ENCODE peak calls at places on chromosomes 2 and 18, in five cellular contexts. U, E, M, N and I are unnamed samples.

GRCh38 chr18:10040287-10041011 is 126.6 kb downstream of the VAPA start:
- DNase-seq in U (no peak), M (no peak), E (peak; percentile 20), N (no peak), I (no peak)

GRCh38 chr18:57087985-57088384 is 58.9 kb upstream of the BOD1L2 start:
- DNase-seq in N (no peak), E (no peak), U (no peak), M (no peak), I (no peak)

GRCh38 chr18:2293109-2293839 is 278.0 kb downstream of the METTL4 start:
- DNase-seq in E (no peak), N (no peak), M (no peak), U (no peak), I (no peak)

GRCh38 chr2:28901202-28901601 is 6.7 kb downstream of the WDR43 start:
- DNase-seq in N (no peak), E (no peak), M (no peak), U (no peak), I (no peak)

GRCh38 chr2:45380131-45380836 is 230.8 kb downstream of the SRBD1 start:
- DNase-seq in U (no peak), E (no peak), N (no peak), M (no peak), I (no peak)

GRCh38 chr2:213157242-213157641 is 5.8 kb upstream of the IKZF2 start:
- DNase-seq in N (peak; percentile 42), E (no peak), U (no peak), M (peak; percentile 64), I (peak; percentile 57)

GRCh38 chr2:25491003-25491696 is 149.4 kb upstream of the DNMT3A start:
- DNase-seq in E (no peak), U (no peak), M (no peak), N (no peak), I (no peak)

GRCh38 chr18:24949908-24950307 is 402.1 kb downstream of the ZNF521 start:
- DNase-seq in M (no peak), N (no peak), U (no peak), E (no peak), I (no peak)

GRCh38 chr18:13369756-13370510 is 151.4 kb downstream of the LDLRAD4 start:
- DNase-seq in U (no peak), M (no peak), N (no peak), E (no peak), I (no peak)

GRCh38 chr2:215435809-215436704 is at the start of gene FN1:
- DNase-seq in M (peak; percentile 55), U (peak; percentile 94), N (peak; percentile 65), E (peak; percentile 76), I (peak; percentile 79)

GRCh38 chr2:101305492-101306123 is 2.9 kb downstream of the RNF149 start:
- DNase-seq in M (no peak), U (no peak), N (no peak), E (no peak), I (no peak)

GRCh38 chr18:69795785-69796184 is 151.9 kb downstream of the CD226 start:
- DNase-seq in N (no peak), E (no peak), M (no peak), U (no peak), I (no peak)

GRCh38 chr2:101230541-101230993 is 22.1 kb upstream of the CNOT11 start:
- DNase-seq in N (no peak), U (no peak), M (no peak), E (no peak), I (no peak)

GRCh38 chr2:3965211-3965610 is 261.8 kb downstream of the DCDC2C start:
- DNase-seq in N (no peak), U (no peak), M (no peak), E (no peak), I (no peak)

GRCh38 chr2:48287971-48288370 is 242.0 kb upstream of the STON1 start:
- DNase-seq in N (no peak), M (no peak), E (no peak), U (no peak), I (no peak)

GRCh38 chr2:240356700-240357640 is 78.5 kb upstream of the GPC1 start:
- DNase-seq in M (no peak), N (no peak), U (no peak), E (no peak), I (no peak)

GRCh38 chr2:17331636-17332035 is 186.6 kb downstream of the RAD51AP2 start:
- DNase-seq in E (no peak), N (no peak), M (no peak), U (no peak), I (no peak)

GRCh38 chr2:74357627-74358026 is 14.4 kb upstream of the SLC4A5 start:
- DNase-seq in N (no peak), E (no peak), U (no peak), M (no peak), I (no peak)

GRCh38 chr2:136997550-136997949 is 232.2 kb downstream of the THSD7B start:
- DNase-seq in M (no peak), N (no peak), E (no peak), U (no peak), I (no peak)

GRCh38 chr2:111134082-111134481 is 13.4 kb downstream of the BCL2L11 start:
- DNase-seq in E (no peak), N (no peak), M (no peak), U (no peak), I (no peak)
- TF ChIP-seq CTCF in E (peak; percentile 18), N (peak; percentile 13), M (no peak), U (peak; percentile 22), I (no peak)

GRCh38 chr18:7805880-7806279 is 238.8 kb downstream of the PTPRM start:
- DNase-seq in M (no peak), E (no peak), U (no peak), N (no peak), I (no peak)
- TF ChIP-seq CTCF in M (no peak), E (no peak), U (no peak), N (no peak), I (no peak)

DNA sequence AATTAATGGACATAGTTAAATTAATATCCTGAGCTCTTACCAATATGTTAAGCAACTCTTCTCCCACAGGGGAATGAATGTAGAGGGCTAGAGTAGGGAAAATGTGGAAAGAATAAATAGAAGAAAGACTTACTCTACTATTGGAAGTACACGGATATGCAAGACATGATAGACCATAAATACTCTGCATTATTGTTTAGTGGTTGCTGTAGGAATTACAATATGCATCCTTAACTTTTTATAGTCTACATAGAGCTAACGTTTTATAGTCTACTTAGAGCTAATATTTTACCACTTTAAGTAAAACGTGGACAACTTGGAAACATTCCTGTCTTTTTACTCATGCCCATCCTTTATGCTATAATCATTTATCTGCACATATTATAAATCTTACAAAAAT is 163.8 kb upstream of the GALNT5 start:
- DNase-seq in E (no peak), N (no peak), M (no peak), U (no peak), I (no peak)
- TF ChIP-seq CTCF in E (no peak), N (no peak), M (no peak), U (no peak), I (no peak)

DNA sequence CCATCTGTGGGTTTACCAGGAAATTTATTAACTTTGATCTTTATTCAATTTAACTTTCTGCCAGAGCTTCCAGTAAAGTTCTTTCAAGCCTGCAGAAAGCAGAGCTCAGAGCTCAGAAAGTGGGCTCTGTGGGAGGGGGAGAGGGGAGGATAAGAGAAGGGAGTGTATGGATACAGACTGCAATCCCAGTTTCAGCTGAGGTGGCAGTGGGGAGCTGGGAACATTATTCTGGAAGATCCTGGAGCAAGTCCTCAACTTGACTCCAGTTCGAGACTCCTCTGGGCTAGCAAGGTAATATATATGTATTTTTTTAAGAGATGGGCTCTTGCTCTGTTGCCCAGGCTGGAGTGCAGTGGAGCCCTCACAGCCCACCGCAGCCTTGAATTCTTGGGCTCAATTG is 108.9 kb upstream of the NABP1 start:
- DNase-seq in U (no peak), N (no peak), M (no peak), E (no peak), I (no peak)
- TF ChIP-seq CTCF in U (no peak), N (no peak), M (no peak), E (no peak), I (no peak)

GRCh38 chr2:230678018-230678417 is 34.6 kb upstream of the CAB39 start:
- DNase-seq in N (no peak), M (no peak), E (no peak), U (no peak), I (no peak)

GRCh38 chr2:230678451-230678850 is 34.2 kb upstream of the CAB39 start:
- DNase-seq in E (no peak), M (no peak), U (no peak), N (no peak), I (peak; percentile 1)

GRCh38 chr2:230677182-230677946 is 35.3 kb upstream of the CAB39 start:
- DNase-seq in N (no peak), M (no peak), U (no peak), E (no peak), I (no peak)

GRCh38 chr2:230682546-230682945 is 30.1 kb upstream of the CAB39 start:
- DNase-seq in N (no peak), E (no peak), U (no peak), M (no peak), I (no peak)

GRCh38 chr2:230680463-230681195 is 32.0 kb upstream of the CAB39 start:
- DNase-seq in E (no peak), U (no peak), N (no peak), M (no peak), I (no peak)
- TF ChIP-seq CTCF in E (no peak), U (no peak), N (no peak), M (peak; percentile 33), I (no peak)

GRCh38 chr2:216916956-216917650 is 57.2 kb upstream of the TNP1 start:
- DNase-seq in U (no peak), E (no peak), N (no peak), M (no peak), I (no peak)
- TF ChIP-seq CTCF in U (no peak), E (no peak), N (no peak), M (no peak), I (no peak)